ENCODE peak calls at places on chromosomes 7 and 10, in six cellular contexts. S is ureter, C is ascending aorta, T is NCI-H2171, K is iris pigment epithelial cell, J is mucosa of gallbladder. N is an unnamed sample.

GRCh38 chr10:76082956-76083355 is 651.5 kb downstream of the LRMDA start:
- DNase-seq in J (no peak), S (no peak), T (no peak), K (peak; percentile 55), C (no peak), N (no peak)

GRCh38 chr7:1454471-1455065 is 4.7 kb downstream of the MICALL2 start:
- DNase-seq in T (no peak), J (no peak), S (no peak), K (peak; percentile 18), C (no peak), N (peak; percentile 28)

GRCh38 chr7:159094030-159094740 is 50.5 kb downstream of the VIPR2 start:
- DNase-seq in T (peak; percentile 86), J (no peak), C (peak; percentile 62), K (no peak), S (peak; percentile 39), N (no peak)

GRCh38 chr10:126375926-126376554 is 12.2 kb downstream of the ADAM12 start:
- DNase-seq in C (no peak), J (no peak), K (peak; percentile 41), T (no peak), S (no peak), N (no peak)

GRCh38 chr10:81018898-81019890 is 481.5 kb downstream of the SH2D4B start:
- DNase-seq in T (peak; percentile 33), C (no peak), J (no peak), K (peak; percentile 44), S (peak; percentile 49), N (peak; percentile 57)

GRCh38 chr7:107262857-107263256 is 94.1 kb downstream of the HBP1 start:
- DNase-seq in J (no peak), K (peak; percentile 29), T (no peak), C (no peak), S (no peak), N (no peak)

GRCh38 chr7:55019329-55019690 is 493 bp downstream of the EGFR start:
- DNase-seq in S (peak; percentile 59), J (peak; percentile 43), C (peak; percentile 85), K (peak; percentile 46), T (peak; percentile 4), N (peak; percentile 37)

GRCh38 chr10:72173635-72174296 is 42.0 kb upstream of the ANAPC16 start:
- DNase-seq in S (no peak), T (no peak), J (no peak), K (peak; percentile 21), C (no peak), N (no peak)

GRCh38 chr7:47327698-47328391 is 254.1 kb downstream of the TNS3 start:
- DNase-seq in T (peak; percentile 44), K (peak; percentile 82), S (peak; percentile 82), C (peak; percentile 91), J (peak; percentile 80), N (peak; percentile 61)

GRCh38 chr10:107144490-107144889 is 20.0 kb downstream of the SORCS1 start:
- DNase-seq in T (no peak), K (no peak), S (no peak), J (no peak), C (no peak), N (no peak)

GRCh38 chr10:80697926-80698325 is 160.2 kb downstream of the SH2D4B start:
- DNase-seq in S (no peak), K (no peak), J (no peak), T (no peak), C (no peak), N (no peak)

GRCh38 chr10:87661861-87662785 is 2.4 kb downstream of the PAPSS2 start:
- DNase-seq in J (no peak), C (no peak), S (no peak), T (no peak), K (peak; percentile 86), N (peak; percentile 42)

GRCh38 chr7:7424151-7424873 is 111.4 kb downstream of the COL28A1 start:
- DNase-seq in C (peak; percentile 71), K (peak; percentile 71), S (peak; percentile 67), T (peak; percentile 39), J (peak; percentile 56), N (peak; percentile 81)

GRCh38 chr7:117458977-117459583 is 20.7 kb upstream of the CFTR start:
- DNase-seq in K (peak; percentile 44), T (no peak), C (no peak), J (no peak), S (no peak), N (peak; percentile 53)

GRCh38 chr10:118430190-118430589 is 88.1 kb upstream of the FAM204A start:
- DNase-seq in J (no peak), C (no peak), K (no peak), T (no peak), S (no peak), N (no peak)

GRCh38 chr10:62844280-62845011 is 28.3 kb upstream of the EGR2 start:
- DNase-seq in C (no peak), K (no peak), J (no peak), T (no peak), S (no peak), N (no peak)

N was measured in dermis blood vessel endothelial cell.